ENCODE peak calls at places on chromosomes 11 and 22, in ten cellular contexts. V is stimulated activated CD8-positive, alpha-beta memory T cell treated with anti-CD3 and anti-CD28 coated beads, Interleukin-2, amount 100 ng/mL, for 48 hours; D is NB4; E is left ventricle myocardium inferior; P is kidney; M is fibroblast of the aortic adventitia; Q is iPS-NIHi11; H is SW 1271; Z is NCI-H1105; W is activated gamma-delta T cell treated with Interleukin-2 at 50 U/mL for 16 hours. R is an unnamed sample.

GRCh38 chr11:57240757-57241156 is 3.7 kb upstream of the APLNR start:
- DNase-seq in V (no peak), D (no peak), E (no peak), P (no peak), M (no peak), Q (peak; percentile 28), H (no peak), Z (no peak), W (no peak), R (no peak)

GRCh38 chr22:24683671-24684070 is 80.7 kb downstream of the GGT1 start:
- DNase-seq in V (no peak), D (no peak), E (no peak), P (no peak), M (peak; percentile 81), Q (no peak), H (no peak), Z (no peak), W (no peak), R (peak; percentile 74)

GRCh38 chr11:88398372-88399140 is 61.0 kb upstream of the CTSC start:
- DNase-seq in V (no peak), D (no peak), E (no peak), P (no peak), M (peak; percentile 61), Q (no peak), H (no peak), Z (no peak), W (no peak), R (peak; percentile 82)

GRCh38 chr22:29146771-29147170 is 58.9 kb upstream of the EMID1 start:
- DNase-seq in V (no peak), D (no peak), E (no peak), P (peak; percentile 18), M (no peak), Q (no peak), H (no peak), Z (no peak), W (no peak), R (no peak)

GRCh38 chr11:125165111-125165663 is 636 bp downstream of the PKNOX2 start:
- DNase-seq in V (no peak), D (peak; percentile 14), E (peak; percentile 36), P (peak; percentile 83), M (peak; percentile 30), Q (no peak), H (no peak), Z (peak; percentile 54), W (no peak), R (peak; percentile 39)

GRCh38 chr22:45537734-45538181 is 35.1 kb downstream of the FBLN1 start:
- DNase-seq in V (no peak), D (peak; percentile 11), E (peak; percentile 46), P (no peak), M (peak; percentile 88), Q (no peak), H (no peak), Z (peak; percentile 88), W (no peak), R (peak; percentile 97)

GRCh38 chr22:29080061-29080975 is 7.5 kb downstream of the KREMEN1 start:
- DNase-seq in V (no peak), D (peak; percentile 83), E (no peak), P (no peak), M (peak; percentile 30), Q (no peak), H (no peak), Z (peak; percentile 53), W (no peak), R (peak; percentile 50)

GRCh38 chr11:64324692-64325469 is 7.0 kb downstream of the PRDX5 start:
- DNase-seq in V (no peak), D (no peak), E (no peak), P (no peak), M (no peak), Q (no peak), H (no peak), Z (no peak), W (no peak), R (no peak)

GRCh38 chr22:26550498-26551033 is 38.3 kb upstream of the TFIP11 start:
- DNase-seq in V (no peak), D (no peak), E (peak; percentile 74), P (no peak), M (peak; percentile 89), Q (peak; percentile 69), H (no peak), Z (no peak), W (no peak), R (peak; percentile 99)

GRCh38 chr11:35463211-35463810 is 44.0 kb upstream of the SLC1A2 start:
- DNase-seq in V (no peak), D (no peak), E (no peak), P (no peak), M (no peak), Q (no peak), H (no peak), Z (no peak), W (no peak), R (no peak)